ENCODE peak calls at places on chromosomes 4 and X, in five cellular contexts. U is fibroblast of mammary gland, F is foreskin fibroblast, P is GM12878, M is AG10803. G is an unnamed sample.

GRCh38 chrX:136030357-136031225 is 45.4 kb downstream of the SLC9A6 start:
- DNase-seq in U (peak), F (peak), P (no peak), M (peak), G (no peak)

GRCh38 chr4:188778880-188779279 is 639.6 kb downstream of the TRIML1 start:
- DNase-seq in U (peak), F (peak), P (no peak), M (peak), G (no peak)

GRCh38 chr4:151855747-151856146 is 94.9 kb upstream of the GATB start:
- DNase-seq in U (no peak), F (no peak), P (no peak), M (no peak), G (no peak)

GRCh38 chr4:89674876-89675459 is 162.0 kb downstream of the SNCA start:
- DNase-seq in U (no peak), F (no peak), P (no peak), M (no peak), G (no peak)

GRCh38 chr4:109912706-109913621 is at the start of gene EGF:
- DNase-seq in U (peak), F (peak), P (no peak), M (peak), G (no peak)

GRCh38 chrX:1493317-1493856 is 40.7 kb upstream of the ASMTL start:
- DNase-seq in U (no peak), F (no peak), P (no peak), M (no peak), G (no peak)

GRCh38 chr4:73596001-73596400 is 24.2 kb downstream of the RASSF6 start:
- DNase-seq in U (no peak), F (no peak), P (no peak), M (no peak), G (no peak)

GRCh38 chr4:150104401-150105027 is 26.3 kb downstream of the DCLK2 start:
- DNase-seq in U (peak), F (no peak), P (no peak), M (no peak), G (no peak)

GRCh38 chrX:150465326-150465725 is 102.2 kb downstream of the MAMLD1 start:
- DNase-seq in U (no peak), F (no peak), P (no peak), M (no peak), G (no peak)

GRCh38 chr4:87679449-87680169 is 29.5 kb downstream of the DMP1 start:
- DNase-seq in U (peak), F (peak), P (peak), M (peak), G (peak)

GRCh38 chr4:169079942-169080827 is 70.1 kb upstream of the CBR4 start:
- DNase-seq in U (peak), F (peak), P (peak), M (peak), G (peak)

GRCh38 chr4:183158062-183158461 is 59.0 kb downstream of the WWC2 start:
- DNase-seq in U (no peak), F (no peak), P (no peak), M (peak), G (no peak)

GRCh38 chr4:168558587-168558986 is 61.7 kb downstream of the PALLD start:
- DNase-seq in U (peak), F (no peak), P (no peak), M (peak), G (no peak)

GRCh38 chr4:178063568-178063967 is 621.3 kb upstream of the AGA start:
- DNase-seq in U (no peak), F (no peak), P (no peak), M (no peak), G (no peak)

GRCh38 chr4:163611784-163612445 is 117.4 kb downstream of the TMA16 start:
- DNase-seq in U (no peak), F (no peak), P (no peak), M (no peak), G (peak)

GRCh38 chrX:103918050-103918449 is 44.4 kb upstream of the TMSB15B start:
- DNase-seq in U (peak), F (peak), P (no peak), M (peak), G (peak)

GRCh38 chr4:79297479-79297878 is 28.4 kb downstream of the NAA11 start:
- DNase-seq in U (no peak), F (no peak), P (no peak), M (no peak), G (no peak)

GRCh38 chr4:127410644-127411043 is 222.1 kb upstream of the INTU start:
- DNase-seq in U (no peak), F (no peak), P (no peak), M (no peak), G (no peak)

GRCh38 chr4:70670332-70671014 is 4.2 kb upstream of the JCHAIN start:
- DNase-seq in U (peak), F (no peak), P (no peak), M (peak), G (no peak)

GRCh38 chr4:141486375-141486997 is 149.9 kb upstream of the IL15 start:
- DNase-seq in U (peak), F (peak), P (no peak), M (peak), G (no peak)

GRCh38 chr4:19944806-19945205 is 306.9 kb upstream of the SLIT2 start:
- DNase-seq in U (no peak), F (peak), P (no peak), M (no peak), G (no peak)

GRCh38 chrX:155143959-155144548 is 72.2 kb upstream of the VBP1 start:
- DNase-seq in U (no peak), F (no peak), P (no peak), M (no peak), G (peak)

GRCh38 chrX:155144926-155145325 is 71.3 kb upstream of the VBP1 start:
- DNase-seq in U (no peak), F (no peak), P (no peak), M (no peak), G (no peak)

DNA sequence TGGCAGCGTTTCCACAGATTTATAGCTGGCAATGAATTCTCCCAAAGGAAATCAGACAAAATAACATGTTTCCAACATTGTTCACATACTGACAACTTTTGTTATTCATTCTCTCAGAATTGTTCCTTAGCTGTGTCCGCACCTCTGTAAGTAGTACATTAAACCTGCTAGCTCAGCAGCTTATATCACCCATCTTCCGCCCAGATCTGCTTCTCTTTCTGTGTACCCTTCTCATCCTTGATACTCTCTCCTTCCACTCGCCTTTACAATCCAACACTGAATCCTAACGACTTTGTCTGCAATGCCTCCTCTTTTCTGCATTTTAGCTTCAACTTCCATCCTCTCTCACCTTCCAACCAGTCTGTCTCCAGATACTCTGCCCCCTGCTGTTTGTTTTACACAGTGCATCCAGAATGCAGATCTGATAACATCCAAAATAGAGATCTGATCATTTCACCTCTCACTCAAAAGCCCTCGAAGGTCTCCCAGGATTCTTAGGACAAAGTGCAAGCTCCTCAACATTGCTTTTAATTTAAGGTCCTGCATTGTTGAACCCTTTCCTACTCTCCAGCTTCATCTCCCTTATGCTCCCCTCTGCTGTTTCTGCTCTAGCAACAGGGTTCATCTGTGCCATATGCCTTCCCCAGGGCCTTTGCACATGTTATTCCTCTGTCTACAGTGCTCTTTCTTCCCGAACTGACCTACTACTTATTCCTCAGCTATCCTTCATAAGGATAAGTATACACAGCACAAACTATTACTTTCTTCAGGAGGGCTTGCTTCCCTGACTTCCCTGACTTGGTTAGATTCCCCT is 67.3 kb upstream of the VBP1 start:
- DNase-seq in U (peak), F (peak), P (no peak), M (peak), G (peak)
- TF ChIP-seq CTCF in U (peak), F (peak), P (peak), M (peak), G (peak)

DNA sequence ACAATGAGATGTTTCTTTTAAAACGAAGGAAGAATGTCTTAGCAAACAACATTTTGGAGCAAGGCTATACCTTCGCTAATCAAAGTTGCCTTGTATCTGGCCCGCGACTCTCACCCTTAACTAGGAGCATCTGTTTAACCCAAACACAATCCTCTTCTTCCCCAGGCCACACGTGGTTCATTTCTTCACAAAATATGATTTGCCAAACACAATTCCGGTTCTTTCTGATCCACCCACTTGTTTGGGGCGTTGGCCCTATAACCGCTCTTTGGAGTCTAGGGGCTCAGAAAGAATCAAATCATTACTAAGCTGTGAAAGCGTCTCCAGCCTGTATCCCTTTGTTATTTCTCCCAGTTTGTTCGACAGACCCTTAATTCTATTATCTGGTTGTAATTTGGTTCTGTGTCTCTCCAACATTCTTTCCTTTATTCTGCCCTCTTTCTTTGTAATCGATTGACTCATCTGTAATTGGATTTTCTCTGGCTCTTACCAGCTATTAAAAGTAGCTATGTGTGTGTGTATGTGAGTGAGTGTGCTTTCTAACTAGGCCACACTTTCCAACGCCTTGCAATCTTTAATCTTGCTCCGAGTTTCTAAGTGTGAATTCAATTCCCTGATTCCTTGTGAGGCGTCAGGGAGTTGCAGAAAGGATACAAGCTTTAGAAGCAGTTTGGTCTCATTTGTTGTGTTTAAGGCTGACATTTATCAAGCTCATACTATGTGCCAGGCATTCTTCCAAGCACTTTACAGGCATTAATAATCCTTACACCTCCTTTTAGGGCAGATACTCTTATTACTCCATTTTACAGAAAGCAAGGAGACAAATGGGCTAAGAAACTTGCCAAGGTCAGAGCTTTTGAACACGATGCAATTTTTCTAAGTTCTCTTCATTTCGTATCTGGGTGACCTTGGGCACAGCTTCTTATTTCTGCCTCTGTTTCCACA is 138.6 kb upstream of the CPEB2 start:
- DNase-seq in U (peak), F (no peak), P (no peak), M (peak), G (no peak)
- H3K4me3 ChIP-seq in U (no peak), F (no peak), P (no peak), M (no peak), G (no peak)

DNA sequence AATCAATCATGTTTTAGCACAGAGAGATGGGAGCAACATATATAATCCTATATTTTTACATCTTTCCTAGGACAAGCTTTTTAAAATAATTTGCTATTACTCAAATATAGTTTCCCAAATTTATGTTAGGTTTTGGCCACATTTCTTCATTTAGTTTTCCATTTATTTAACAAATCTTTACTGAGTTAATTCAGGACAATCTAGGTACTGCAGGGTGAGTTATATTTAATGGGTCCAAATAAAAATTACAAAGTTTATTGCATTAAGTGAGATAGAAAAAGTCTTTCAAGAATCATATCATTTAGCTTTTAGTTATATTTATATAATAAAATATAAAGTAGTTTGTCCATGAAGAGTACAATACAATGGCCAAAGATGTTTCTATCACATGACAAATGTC is 269.2 kb downstream of the EPHA5 start:
- DNase-seq in U (no peak), F (no peak), P (no peak), M (no peak), G (no peak)
- TF ChIP-seq CTCF in U (no peak), F (no peak), P (no peak), M (no peak), G (no peak)

GRCh38 chrX:113699939-113700338 is 859.3 kb upstream of the AMOT start:
- DNase-seq in U (no peak), F (no peak), P (no peak), M (no peak), G (no peak)
- H3K4me3 ChIP-seq in U (no peak), F (no peak), P (no peak), M (no peak), G (no peak)

DNA sequence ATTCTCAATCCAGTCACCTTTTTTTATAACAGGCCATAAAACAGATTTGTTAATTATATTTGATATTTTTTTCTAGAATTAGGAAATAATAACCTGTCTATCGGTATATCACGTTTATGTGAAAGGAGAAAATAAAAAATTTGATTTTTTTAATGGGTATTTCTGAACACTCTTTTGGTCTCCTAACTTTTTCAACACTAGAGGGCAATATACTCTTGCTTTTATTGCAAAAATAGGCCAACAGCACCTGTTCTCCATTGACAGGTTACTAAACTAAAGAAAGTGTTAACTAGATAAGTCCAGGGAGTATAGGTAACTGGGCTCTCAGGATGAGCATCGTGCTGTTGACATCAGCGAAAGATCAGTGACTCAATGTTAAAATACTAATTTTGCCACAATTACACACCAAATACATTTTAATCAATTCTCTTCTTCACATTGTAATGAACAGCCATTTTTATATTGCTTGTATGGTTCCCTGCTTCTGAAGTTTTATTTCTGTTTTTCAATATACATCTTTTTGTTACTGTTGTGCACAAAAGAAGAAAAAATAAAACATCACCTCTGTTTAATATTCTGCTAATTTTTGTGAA is 22.8 kb downstream of the NDST4 start:
- DNase-seq in U (peak), F (peak), P (no peak), M (peak), G (peak)
- TF ChIP-seq CTCF in U (peak), F (peak), P (peak), M (peak), G (peak)

GRCh38 chr4:30854566-30854965 is 134.4 kb downstream of the PCDH7 start:
- DNase-seq in U (peak), F (no peak), P (no peak), M (no peak), G (no peak)

GRCh38 chr4:30860983-30861382 is 140.8 kb downstream of the PCDH7 start:
- DNase-seq in U (no peak), F (no peak), P (no peak), M (no peak), G (no peak)

GRCh38 chr4:30856795-30857564 is 136.8 kb downstream of the PCDH7 start:
- DNase-seq in U (no peak), F (no peak), P (no peak), M (no peak), G (no peak)

DNA sequence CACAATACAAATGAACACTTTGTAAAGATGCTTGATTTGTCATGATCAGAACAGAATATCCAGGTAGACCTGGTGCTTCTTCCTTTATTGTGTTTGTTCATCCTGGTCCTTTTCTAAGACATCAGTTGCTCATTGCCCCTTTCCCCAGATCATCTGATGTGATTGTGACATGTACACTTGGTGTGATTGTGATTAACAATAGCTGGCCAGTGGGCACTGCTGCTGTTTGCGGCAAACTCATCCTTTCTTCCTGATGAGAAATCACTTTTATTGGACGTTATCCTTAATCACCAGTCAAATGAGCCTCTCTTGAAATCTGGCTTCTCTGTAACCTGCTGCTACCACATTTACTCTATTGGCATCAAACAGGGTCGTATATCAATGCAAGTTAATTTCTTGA is 135.1 kb downstream of the PCDH7 start:
- DNase-seq in U (no peak), F (no peak), P (no peak), M (no peak), G (no peak)
- H3K4me3 ChIP-seq in U (no peak), F (no peak), P (no peak), M (no peak), G (no peak)